ENCODE peak calls at places on chromosomes 2 and 18, in ten cellular contexts. K is activated CD8-positive, alpha-beta memory T cell treated with anti-CD3 and anti-CD28 coated beads for 24 hours; G is GM12865; L is heart left ventricle; Y is stomach; E is NCI-H1417; X is Ammon's horn; C is activated naive CD4-positive, alpha-beta T cell treated with anti-CD3 and anti-CD28 coated beads, Interleukin-2, amount 10 ng/mL, durations not matched to agents 7 days and 5 days; O is effector memory CD4-positive, alpha-beta T cell; R is HEK293T. B is an unnamed sample.

GRCh38 chr18:56197460-56197859 is 440.9 kb downstream of the TXNL1 start:
- DNase-seq in K (no peak), G (no peak), L (no peak), Y (no peak), E (no peak), X (no peak), C (no peak), O (no peak), R (no peak), B (no peak)

GRCh38 chr2:16425462-16426336 is 239.9 kb downstream of the CYRIA start:
- DNase-seq in K (no peak), G (no peak), L (peak), Y (peak), E (no peak), X (no peak), C (no peak), O (no peak), R (no peak), B (no peak)

GRCh38 chr18:13524824-13525223 is 201.5 kb downstream of the FAM210A start:
- DNase-seq in K (no peak), G (no peak), L (no peak), Y (no peak), E (no peak), X (no peak), C (no peak), O (no peak), R (no peak), B (peak)

GRCh38 chr18:11070593-11070992 is 78.8 kb downstream of the PIEZO2 start:
- DNase-seq in K (no peak), G (no peak), L (no peak), Y (no peak), E (no peak), X (no peak), C (no peak), O (no peak), R (no peak), B (no peak)

GRCh38 chr2:105248316-105249070 is 7.0 kb downstream of the GPR45 start:
- DNase-seq in K (no peak), G (no peak), L (no peak), Y (no peak), E (no peak), X (no peak), C (no peak), O (no peak), R (no peak), B (no peak)

GRCh38 chr18:46672062-46672970 is 15.3 kb upstream of the LOXHD1 start:
- DNase-seq in K (no peak), G (no peak), L (no peak), Y (no peak), E (no peak), X (peak), C (no peak), O (no peak), R (no peak), B (no peak)

GRCh38 chr2:120932472-120932871 is 196.8 kb downstream of the GLI2 start:
- DNase-seq in K (no peak), G (no peak), L (no peak), Y (no peak), E (no peak), X (no peak), C (no peak), O (no peak), R (no peak), B (no peak)

GRCh38 chr18:33184178-33184577 is 256.3 kb downstream of the CCDC178 start:
- DNase-seq in K (no peak), G (no peak), L (no peak), Y (no peak), E (no peak), X (no peak), C (no peak), O (no peak), R (no peak), B (no peak)

GRCh38 chr2:50525423-50525822 is 506.5 kb downstream of the NRXN1 start:
- DNase-seq in K (no peak), G (no peak), L (no peak), Y (no peak), E (no peak), X (no peak), C (no peak), O (no peak), R (no peak), B (no peak)

GRCh38 chr2:96882230-96882629 is 12.3 kb upstream of the SEMA4C start:
- DNase-seq in K (no peak), G (no peak), L (no peak), Y (no peak), E (no peak), X (no peak), C (no peak), O (no peak), R (no peak), B (no peak)

GRCh38 chr2:45001629-45002385 is 7.4 kb downstream of the SIX2 start:
- DNase-seq in K (no peak), G (no peak), L (no peak), Y (no peak), E (no peak), X (no peak), C (no peak), O (no peak), R (no peak), B (no peak)

GRCh38 chr2:184692137-184692734 is 93.9 kb downstream of the ZNF804A start:
- DNase-seq in K (no peak), G (no peak), L (no peak), Y (no peak), E (no peak), X (peak), C (no peak), O (no peak), R (no peak), B (no peak)

GRCh38 chr2:241218131-241219029 is 29.9 kb downstream of the ANO7 start:
- DNase-seq in K (peak), G (peak), L (peak), Y (peak), E (no peak), X (peak), C (peak), O (no peak), R (peak), B (no peak)

GRCh38 chr2:176679306-176679705 is 410.1 kb downstream of the MTX2 start:
- DNase-seq in K (no peak), G (no peak), L (no peak), Y (no peak), E (no peak), X (no peak), C (no peak), O (no peak), R (no peak), B (no peak)

GRCh38 chr2:217367464-217367863 is 507.6 kb upstream of the TNP1 start:
- DNase-seq in K (no peak), G (no peak), L (no peak), Y (no peak), E (no peak), X (no peak), C (no peak), O (no peak), R (no peak), B (no peak)

GRCh38 chr2:105118960-105119359 is 81.1 kb downstream of the MRPS9 start:
- DNase-seq in K (no peak), G (no peak), L (no peak), Y (no peak), E (no peak), X (no peak), C (no peak), O (no peak), R (no peak), B (no peak)

GRCh38 chr2:153864022-153864421 is 7.7 kb upstream of the GALNT13 start:
- DNase-seq in K (no peak), G (no peak), L (no peak), Y (no peak), E (no peak), X (no peak), C (no peak), O (no peak), R (no peak), B (no peak)

GRCh38 chr2:176664478-176664877 is 395.2 kb downstream of the MTX2 start:
- DNase-seq in K (no peak), G (no peak), L (no peak), Y (no peak), E (no peak), X (no peak), C (no peak), O (no peak), R (no peak), B (no peak)

GRCh38 chr2:80560298-80560697 is 255.7 kb upstream of the LRRTM1 start:
- DNase-seq in K (no peak), G (no peak), L (no peak), Y (no peak), E (no peak), X (no peak), C (no peak), O (no peak), R (no peak), B (no peak)

GRCh38 chr18:10453885-10454772 is at the start of gene APCDD1:
- DNase-seq in K (no peak), G (no peak), L (peak), Y (peak), E (peak), X (peak), C (no peak), O (no peak), R (peak), B (peak)